ENCODE peak calls at places on chromosomes 5 and 9, in ten cellular contexts. C, Y, F, N, L, M, X, A, T and K are unnamed samples.

GRCh38 chr9:98399950-98400683 is 144.7 kb upstream of the TBC1D2 start:
- DNase-seq in Y (no peak), T (no peak), N (no peak), C (no peak), F (no peak), X (no peak), M (no peak), A (no peak), L (no peak), K (no peak)

GRCh38 chr5:116699348-116699747 is 124.7 kb upstream of the SEMA6A start:
- DNase-seq in C (no peak), T (no peak), N (no peak), M (no peak), A (no peak), X (no peak), Y (no peak), L (no peak), F (no peak), K (no peak)

GRCh38 chr9:79984429-79985067 is 412.8 kb downstream of the TLE4 start:
- DNase-seq in L (no peak), Y (no peak), F (no peak), N (no peak), C (no peak), T (no peak), A (no peak), M (no peak), X (no peak), K (no peak)

GRCh38 chr5:127802477-127802865 is 99.3 kb downstream of the CCDC192 start:
- DNase-seq in T (no peak), M (no peak), N (peak; percentile 21), F (no peak), X (peak; percentile 31), C (no peak), A (no peak), L (no peak), Y (peak; percentile 45), K (no peak)

GRCh38 chr5:73591698-73592501 is 26.4 kb downstream of the UTP15 start:
- DNase-seq in Y (peak; percentile 65), M (peak; percentile 62), T (no peak), C (no peak), L (no peak), A (no peak), N (peak; percentile 33), F (no peak), X (peak; percentile 45), K (no peak)

GRCh38 chr5:125399885-125400284 is 653.4 kb upstream of the ZNF608 start:
- DNase-seq in L (no peak), Y (no peak), T (no peak), A (no peak), F (no peak), M (no peak), X (no peak), C (no peak), N (no peak), K (no peak)

GRCh38 chr9:115208503-115208902 is 90.5 kb upstream of the TNC start:
- DNase-seq in T (peak; percentile 40), M (no peak), Y (no peak), X (no peak), A (no peak), L (peak; percentile 67), C (no peak), F (no peak), N (no peak), K (no peak)

GRCh38 chr5:116137544-116138378 is 52.9 kb downstream of the COMMD10 start:
- DNase-seq in Y (peak; percentile 75), C (peak; percentile 41), A (no peak), L (peak; percentile 11), N (peak; percentile 74), T (peak; percentile 16), M (peak; percentile 41), X (peak; percentile 78), F (peak; percentile 10), K (peak; percentile 2)

GRCh38 chr5:143976055-143976454 is 164.1 kb downstream of the HMHB1 start:
- DNase-seq in A (no peak), T (no peak), M (no peak), X (no peak), L (no peak), Y (no peak), C (no peak), F (no peak), N (no peak), K (no peak)

GRCh38 chr5:115735108-115735998 is 81.1 kb downstream of the CDO1 start:
- DNase-seq in L (no peak), M (no peak), Y (no peak), T (no peak), X (no peak), F (no peak), N (no peak), A (no peak), C (no peak), K (no peak)

GRCh38 chr9:79471577-79472543 is 99.9 kb upstream of the TLE4 start:
- DNase-seq in L (peak; percentile 53), X (peak; percentile 37), A (peak; percentile 14), N (peak; percentile 65), M (no peak), C (no peak), Y (peak; percentile 67), T (peak; percentile 11), F (peak; percentile 33), K (no peak)

GRCh38 chr9:100485196-100485595 is 12.2 kb downstream of the TMEFF1 start:
- DNase-seq in L (no peak), N (no peak), X (peak; percentile 7), F (no peak), T (no peak), A (no peak), C (no peak), Y (no peak), M (no peak), K (no peak)

GRCh38 chr9:11142965-11143738 is 530.4 kb upstream of the PTPRD start:
- DNase-seq in Y (no peak), N (no peak), A (no peak), M (no peak), T (no peak), X (no peak), F (no peak), C (no peak), L (no peak), K (no peak)

GRCh38 chr5:83586874-83587776 is 115.6 kb downstream of the VCAN start:
- DNase-seq in X (peak; percentile 31), T (no peak), N (no peak), C (no peak), L (no peak), M (no peak), A (no peak), F (no peak), Y (no peak), K (no peak)

GRCh38 chr5:59069438-59070079 is 486.7 kb downstream of the RAB3C start:
- DNase-seq in L (peak; percentile 69), F (peak; percentile 37), M (peak; percentile 96), C (no peak), X (peak; percentile 95), Y (peak; percentile 97), A (no peak), N (peak; percentile 96), T (peak; percentile 65), K (no peak)

DNA sequence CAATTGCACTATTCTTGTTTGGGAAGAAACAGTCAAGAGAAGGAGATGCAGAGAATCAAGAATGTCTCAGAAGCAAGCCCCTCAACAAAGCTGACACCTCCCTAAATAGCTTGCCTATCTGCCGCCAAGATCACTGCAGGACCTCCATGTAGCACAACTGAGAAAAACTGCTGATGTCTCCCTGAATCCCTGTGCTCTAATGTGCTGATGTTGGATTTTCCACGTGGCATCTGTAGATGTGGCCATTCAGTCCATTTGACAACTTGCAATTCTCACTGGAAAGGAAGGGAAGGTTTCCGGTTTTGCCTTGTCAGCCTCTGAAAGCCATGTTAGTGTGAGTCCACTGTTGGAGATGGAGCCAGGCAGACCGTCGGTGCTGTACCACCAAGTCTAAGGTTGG is 374.0 kb downstream of the DIRAS2 start:
- DNase-seq in X (no peak), F (no peak), N (no peak), Y (no peak), A (no peak), L (no peak), C (no peak), T (no peak), M (no peak), K (no peak)
- TF ChIP-seq CTCF in X (no peak), F (no peak), N (no peak), Y (no peak), A (no peak), L (no peak), C (no peak), T (no peak), M (no peak), K (no peak)

GRCh38 chr5:160672521-160672920 is 179.5 kb downstream of the ATP10B start:
- DNase-seq in F (no peak), T (no peak), M (no peak), C (no peak), Y (no peak), N (no peak), A (no peak), L (no peak), X (no peak), K (no peak)

DNA sequence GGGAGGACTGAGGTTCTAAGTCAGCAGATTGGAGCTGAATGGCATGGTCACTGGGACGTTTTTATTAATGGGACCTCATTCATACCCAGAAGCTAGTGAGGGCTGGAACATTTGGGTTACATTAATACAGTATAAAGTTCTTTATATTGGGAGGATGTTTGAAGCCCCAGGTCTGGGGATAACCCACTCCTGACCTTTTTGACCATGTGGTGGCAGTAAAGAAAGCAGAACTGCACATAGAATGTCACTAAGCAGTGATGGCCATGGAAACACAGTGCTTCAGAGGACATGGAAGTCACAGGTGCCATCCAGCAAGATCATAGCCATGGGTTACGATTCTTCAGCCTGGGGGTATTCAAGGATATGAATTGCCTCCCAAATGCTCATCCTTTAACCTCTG is 176.0 kb downstream of the ATP10B start:
- DNase-seq in F (no peak), M (no peak), N (no peak), L (no peak), Y (no peak), C (no peak), A (no peak), T (no peak), X (no peak), K (no peak)
- TF ChIP-seq CTCF in F (no peak), M (no peak), N (no peak), L (no peak), Y (no peak), C (no peak), A (no peak), T (no peak), X (no peak), K (no peak)

DNA sequence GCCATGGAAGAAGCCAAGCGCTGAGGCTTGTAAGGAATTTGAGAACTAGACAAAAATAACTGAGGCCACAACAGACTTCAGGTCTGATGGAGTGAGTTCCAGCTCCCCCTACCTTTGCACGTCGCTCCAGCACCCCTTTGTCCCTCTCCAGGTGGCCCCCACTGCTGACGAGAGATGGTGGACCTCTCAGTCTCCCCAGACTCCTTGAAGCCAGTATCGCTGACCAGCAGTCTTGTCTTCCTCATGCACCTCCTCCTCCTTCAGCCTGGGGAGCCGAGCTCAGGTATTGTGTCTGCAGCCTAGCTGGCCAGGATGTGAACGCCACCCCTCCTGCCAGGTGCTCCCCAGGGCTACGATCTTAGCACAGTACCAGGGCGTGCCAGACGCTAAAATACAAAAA is 5.2 kb downstream of the BTNL9 start:
- DNase-seq in C (no peak), A (no peak), M (no peak), L (no peak), T (no peak), F (no peak), Y (no peak), N (no peak), X (no peak), K (no peak)
- TF ChIP-seq CTCF in C (no peak), A (no peak), M (no peak), L (no peak), T (no peak), F (peak; percentile 10), Y (no peak), N (no peak), X (no peak), K (no peak)

GRCh38 chr5:37724395-37725125 is 115.3 kb downstream of the GDNF start:
- DNase-seq in X (peak; percentile 54), A (no peak), Y (peak; percentile 84), L (no peak), T (no peak), N (peak; percentile 47), F (no peak), M (no peak), C (no peak), K (no peak)
- TF ChIP-seq CTCF in X (no peak), A (no peak), Y (no peak), L (peak; percentile 19), T (no peak), N (no peak), F (no peak), M (no peak), C (peak; percentile 24), K (no peak)